ENCODE peak calls at places on chromosome 14, in nine cellular contexts. Z is A673; P is spleen; N is esophagus squamous epithelium; C is CD8-positive, alpha-beta T cell; S is hepatocyte; E is testis; L is mammary epithelial cell; K is tibial artery. D is an unnamed sample.

GRCh38 chr14:57464013-57464730 is 29.5 kb downstream of the CCDC198 start:
- DNase-seq in Z (no peak), P (no peak), N (no peak), C (no peak), S (peak; percentile 23), E (no peak), L (peak; percentile 8), K (no peak), D (no peak)

GRCh38 chr14:35414365-35414764 is 9.8 kb upstream of the NFKBIA start:
- DNase-seq in Z (peak; percentile 50), P (no peak), N (no peak), C (no peak), S (no peak), E (no peak), L (no peak), K (no peak), D (no peak)

GRCh38 chr14:104677506-104678332 is 11.7 kb upstream of the INF2 start:
- DNase-seq in Z (peak; percentile 91), P (peak; percentile 90), N (no peak), C (peak; percentile 80), S (peak; percentile 86), E (peak; percentile 85), L (peak; percentile 69), K (peak; percentile 90), D (peak; percentile 83)

GRCh38 chr14:19878029-19878642 is 3.2 kb downstream of the OR4K2 start:
- DNase-seq in Z (peak; percentile 14), P (no peak), N (no peak), C (no peak), S (no peak), E (no peak), L (peak; percentile 12), K (no peak), D (no peak)

GRCh38 chr14:35352274-35353233 is 52.0 kb downstream of the NFKBIA start:
- DNase-seq in Z (no peak), P (no peak), N (no peak), C (no peak), S (no peak), E (peak; percentile 44), L (no peak), K (no peak), D (no peak)

GRCh38 chr14:56216631-56217379 is 98.6 kb downstream of the PELI2 start:
- DNase-seq in Z (peak; percentile 59), P (peak; percentile 79), N (no peak), C (no peak), S (peak; percentile 38), E (peak; percentile 76), L (no peak), K (no peak), D (no peak)

GRCh38 chr14:86296173-86296572 is 766.2 kb downstream of the FLRT2 start:
- DNase-seq in Z (peak; percentile 90), P (no peak), N (no peak), C (no peak), S (no peak), E (no peak), L (no peak), K (no peak), D (no peak)

GRCh38 chr14:68786491-68787234 is 6.2 kb downstream of the ZFP36L1 start:
- DNase-seq in Z (no peak), P (peak; percentile 70), N (no peak), C (no peak), S (peak; percentile 62), E (peak; percentile 19), L (peak; percentile 86), K (no peak), D (peak; percentile 26)

GRCh38 chr14:22667881-22668280 is 23.7 kb upstream of the OR6J1 start:
- DNase-seq in Z (no peak), P (no peak), N (no peak), C (no peak), S (no peak), E (no peak), L (no peak), K (no peak), D (no peak)

GRCh38 chr14:22538671-22539228 is 50.3 kb downstream of the DAD1 start:
- DNase-seq in Z (no peak), P (no peak), N (no peak), C (no peak), S (no peak), E (no peak), L (no peak), K (no peak), D (no peak)

GRCh38 chr14:70856851-70857498 is 47.7 kb upstream of the MAP3K9 start:
- DNase-seq in Z (no peak), P (no peak), N (no peak), C (no peak), S (no peak), E (no peak), L (peak; percentile 92), K (no peak), D (no peak)

GRCh38 chr14:72745991-72746980 is 147.6 kb downstream of the DPF3 start:
- DNase-seq in Z (no peak), P (no peak), N (no peak), C (peak; percentile 37), S (no peak), E (no peak), L (peak; percentile 37), K (no peak), D (no peak)

GRCh38 chr14:52366796-52367315 is 52.7 kb downstream of the PTGER2 start:
- DNase-seq in Z (no peak), P (no peak), N (no peak), C (no peak), S (no peak), E (no peak), L (no peak), K (no peak), D (no peak)

GRCh38 chr14:34872822-34873590 is 2.2 kb downstream of the BAZ1A start:
- DNase-seq in Z (peak; percentile 30), P (no peak), N (no peak), C (no peak), S (peak; percentile 23), E (peak; percentile 89), L (peak; percentile 79), K (no peak), D (peak; percentile 5)

GRCh38 chr14:54483073-54483745 is 5.6 kb downstream of the GMFB start:
- DNase-seq in Z (no peak), P (no peak), N (no peak), C (no peak), S (no peak), E (no peak), L (no peak), K (no peak), D (no peak)

GRCh38 chr14:54483848-54484247 is 4.9 kb downstream of the GMFB start:
- DNase-seq in Z (no peak), P (no peak), N (no peak), C (no peak), S (no peak), E (no peak), L (no peak), K (no peak), D (no peak)

GRCh38 chr14:54478621-54479215 is 10.1 kb downstream of the GMFB start:
- DNase-seq in Z (no peak), P (no peak), N (no peak), C (no peak), S (no peak), E (no peak), L (no peak), K (no peak), D (no peak)

GRCh38 chr14:54480830-54481562 is 7.8 kb downstream of the GMFB start:
- DNase-seq in Z (no peak), P (no peak), N (no peak), C (no peak), S (no peak), E (no peak), L (peak; percentile 60), K (no peak), D (no peak)

GRCh38 chr14:54481695-54482094 is 7.1 kb downstream of the GMFB start:
- DNase-seq in Z (no peak), P (no peak), N (no peak), C (no peak), S (no peak), E (no peak), L (peak; percentile 32), K (no peak), D (no peak)
- H3K36me3 ChIP-seq in Z (peaks cover 52% of the 10 kb centered on the region), P (peaks cover 68% of the 10 kb centered on the region), N (no peaks in the 10 kb centered on the region), C (peaks cover 13% of the 10 kb centered on the region), S (no peaks in the 10 kb centered on the region), E (no peaks in the 10 kb centered on the region), L (peaks cover 25% of the 10 kb centered on the region), K (peaks cover 21% of the 10 kb centered on the region), D (peaks cover 13% of the 10 kb centered on the region)

GRCh38 chr14:106094654-106095189 is 568.3 kb downstream of the TMEM121 start:
- DNase-seq in Z (peak; percentile 50), P (peak; percentile 81), N (no peak), C (no peak), S (no peak), E (no peak), L (no peak), K (no peak), D (peak; percentile 7)
- TF ChIP-seq CTCF in Z (peak; percentile 81), P (no peak), N (no peak), C (no peak), S (no peak), E (no peak), L (peak; percentile 17), K (no peak), D (peak; percentile 32)

GRCh38 chr14:77222546-77223225 is 41.1 kb downstream of the TMEM63C start:
- DNase-seq in Z (no peak), P (no peak), N (no peak), C (no peak), S (no peak), E (no peak), L (no peak), K (no peak), D (peak; percentile 66)
- H3K4me3 ChIP-seq in Z (no peak overlapping the region), P (no peak overlapping the region), N (no peak overlapping the region), C (no peak overlapping the region), S (no peak overlapping the region), E (no peak overlapping the region), L (no peak overlapping the region), K (no peak overlapping the region), D (no peak overlapping the region)

GRCh38 chr14:24665440-24665991 is 31.5 kb upstream of the GZMB start:
- DNase-seq in Z (no peak), P (no peak), N (no peak), C (no peak), S (no peak), E (no peak), L (peak; percentile 70), K (no peak), D (no peak)

GRCh38 chr14:24674204-24674970 is 40.4 kb upstream of the GZMB start:
- DNase-seq in Z (no peak), P (no peak), N (no peak), C (no peak), S (no peak), E (no peak), L (no peak), K (no peak), D (no peak)

GRCh38 chr14:24673059-24673458 is 39.1 kb upstream of the GZMB start:
- DNase-seq in Z (no peak), P (no peak), N (no peak), C (no peak), S (no peak), E (no peak), L (no peak), K (no peak), D (no peak)

GRCh38 chr14:24673534-24674203 is 39.7 kb upstream of the GZMB start:
- DNase-seq in Z (no peak), P (no peak), N (no peak), C (peak; percentile 67), S (no peak), E (no peak), L (peak; percentile 80), K (no peak), D (no peak)

DNA sequence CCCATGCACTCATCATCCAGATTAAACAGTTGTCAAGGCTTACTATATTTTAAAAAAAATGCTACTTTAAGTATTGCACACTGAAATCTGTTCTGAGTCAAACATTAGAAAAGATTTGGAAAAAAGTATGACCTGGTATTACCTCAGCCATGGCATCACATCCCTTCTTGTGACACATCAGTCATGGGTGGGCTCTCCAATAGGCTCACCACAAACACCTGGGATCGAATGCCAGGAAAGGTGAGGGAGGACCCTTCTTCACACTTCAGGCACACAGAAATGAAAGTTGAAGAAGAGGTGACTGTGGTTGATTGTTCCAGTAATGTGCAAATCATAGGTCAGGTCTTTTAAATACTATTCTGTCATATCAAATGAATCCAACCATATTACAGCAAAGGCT is 36.6 kb upstream of the GZMB start:
- DNase-seq in Z (no peak), P (no peak), N (no peak), C (no peak), S (no peak), E (no peak), L (no peak), K (no peak), D (no peak)
- H3K36me3 ChIP-seq in Z (no peaks in the 10 kb centered on the region), P (no peaks in the 10 kb centered on the region), N (no peaks in the 10 kb centered on the region), C (no peaks in the 10 kb centered on the region), S (no peaks in the 10 kb centered on the region), E (no peaks in the 10 kb centered on the region), L (no peaks in the 10 kb centered on the region), K (no peaks in the 10 kb centered on the region), D (no peaks in the 10 kb centered on the region)

D was measured in neural progenitor cell.